ENCODE peak calls at places on chromosome 6, in six cellular contexts. P, U, T, O, I and Z are unnamed samples.

GRCh38 chr6:154499854-154500589 is 10.5 kb downstream of the CNKSR3 start:
- DNase-seq in P (no peak), U (no peak), T (no peak), O (no peak), I (no peak), Z (no peak)

GRCh38 chr6:168827484-168827883 is 386.5 kb downstream of the SMOC2 start:
- DNase-seq in P (no peak), U (no peak), T (no peak), O (no peak), I (no peak), Z (no peak)

GRCh38 chr6:160523223-160523622 is 140.9 kb downstream of the LPA start:
- DNase-seq in P (no peak), U (no peak), T (no peak), O (no peak), I (no peak), Z (no peak)

GRCh38 chr6:15244605-15245360 is 1.1 kb upstream of the JARID2 start:
- DNase-seq in P (no peak), U (peak), T (peak), O (no peak), I (peak), Z (peak)

GRCh38 chr6:166688286-166688685 is 61.2 kb upstream of the RPS6KA2 start:
- DNase-seq in P (no peak), U (no peak), T (no peak), O (no peak), I (no peak), Z (no peak)

GRCh38 chr6:12962995-12963394 is 246.4 kb downstream of the PHACTR1 start:
- DNase-seq in P (no peak), U (no peak), T (no peak), O (no peak), I (no peak), Z (no peak)

GRCh38 chr6:32700391-32701040 is 34.1 kb upstream of the HLA-DQB1 start:
- DNase-seq in P (peak), U (peak), T (peak), O (peak), I (peak), Z (peak)

GRCh38 chr6:157099912-157100593 is 223.3 kb downstream of the TMEM242 start:
- DNase-seq in P (no peak), U (no peak), T (no peak), O (no peak), I (no peak), Z (no peak)

GRCh38 chr6:169396554-169397163 is 143.0 kb upstream of the THBS2 start:
- DNase-seq in P (no peak), U (no peak), T (no peak), O (no peak), I (no peak), Z (no peak)

GRCh38 chr6:137874204-137875001 is 7.3 kb downstream of the TNFAIP3 start:
- DNase-seq in P (no peak), U (no peak), T (no peak), O (no peak), I (peak), Z (peak)

GRCh38 chr6:10451394-10451793 is 36.5 kb upstream of the TFAP2A start:
- DNase-seq in P (no peak), U (no peak), T (no peak), O (no peak), I (no peak), Z (no peak)
- H2AFZ ChIP-seq in P (no peak), U (no peak), T (no peak), O (no peak), I (no peak), Z (no peak)

GRCh38 chr6:1729752-1730140 is 120.0 kb downstream of the FOXC1 start:
- DNase-seq in P (no peak), U (no peak), T (no peak), O (no peak), I (no peak), Z (no peak)
- H2BK5ac ChIP-seq in P (no peak), U (no peak), T (no peak), O (no peak), I (no peak), Z (no peak)

GRCh38 chr6:41547799-41548097 is 1.6 kb downstream of the FOXP4 start:
- DNase-seq in P (no peak), U (no peak), T (no peak), O (no peak), I (no peak), Z (no peak)
- H3K23ac ChIP-seq in P (peak), U (peak), T (no peak), O (no peak), I (peak), Z (no peak)

DNA sequence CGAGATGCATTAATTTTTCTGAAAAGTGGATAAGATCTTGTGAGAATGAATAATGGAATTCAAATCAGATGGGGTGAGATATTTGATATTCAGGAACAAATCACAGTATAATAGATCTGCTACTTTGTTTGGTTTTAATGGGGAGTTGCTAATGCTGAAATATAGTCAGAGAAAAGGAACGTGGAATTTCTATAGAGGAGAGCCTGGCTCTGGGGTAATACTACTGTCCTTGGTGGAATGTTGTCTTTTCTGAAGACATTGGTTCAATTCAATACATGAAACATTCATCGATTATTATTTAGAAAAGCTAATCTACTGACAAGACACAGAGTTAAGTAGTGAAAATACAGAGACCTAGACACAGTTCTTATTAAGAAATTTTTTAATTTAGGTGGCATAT is 108.6 kb downstream of the ESR1 start:
- DNase-seq in P (no peak), U (no peak), T (no peak), O (no peak), I (no peak), Z (no peak)
- H2AFZ ChIP-seq in P (no peak), U (no peak), T (no peak), O (no peak), I (no peak), Z (no peak)

DNA sequence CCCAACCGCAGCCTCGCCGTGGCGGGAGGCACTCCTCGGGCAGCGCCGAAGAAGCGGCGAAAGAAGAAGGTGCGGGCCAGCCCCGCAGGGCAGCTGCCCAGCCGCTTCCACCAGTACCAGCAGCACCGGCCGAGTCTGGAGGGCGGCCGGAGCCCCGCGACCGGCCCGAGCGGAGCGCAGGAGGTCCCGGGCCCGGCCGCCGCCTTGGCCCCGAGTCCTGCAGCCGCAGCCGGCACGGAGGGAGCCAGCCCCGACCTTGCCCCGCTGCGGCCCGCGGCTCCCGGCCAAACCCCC is 525 bp downstream of the PNRC1 start:
- DNase-seq in P (no peak), U (no peak), T (no peak), O (no peak), I (no peak), Z (peak)
- H2BK5ac ChIP-seq in P (peak), U (peak), T (peak), O (peak), I (peak), Z (peak)

DNA sequence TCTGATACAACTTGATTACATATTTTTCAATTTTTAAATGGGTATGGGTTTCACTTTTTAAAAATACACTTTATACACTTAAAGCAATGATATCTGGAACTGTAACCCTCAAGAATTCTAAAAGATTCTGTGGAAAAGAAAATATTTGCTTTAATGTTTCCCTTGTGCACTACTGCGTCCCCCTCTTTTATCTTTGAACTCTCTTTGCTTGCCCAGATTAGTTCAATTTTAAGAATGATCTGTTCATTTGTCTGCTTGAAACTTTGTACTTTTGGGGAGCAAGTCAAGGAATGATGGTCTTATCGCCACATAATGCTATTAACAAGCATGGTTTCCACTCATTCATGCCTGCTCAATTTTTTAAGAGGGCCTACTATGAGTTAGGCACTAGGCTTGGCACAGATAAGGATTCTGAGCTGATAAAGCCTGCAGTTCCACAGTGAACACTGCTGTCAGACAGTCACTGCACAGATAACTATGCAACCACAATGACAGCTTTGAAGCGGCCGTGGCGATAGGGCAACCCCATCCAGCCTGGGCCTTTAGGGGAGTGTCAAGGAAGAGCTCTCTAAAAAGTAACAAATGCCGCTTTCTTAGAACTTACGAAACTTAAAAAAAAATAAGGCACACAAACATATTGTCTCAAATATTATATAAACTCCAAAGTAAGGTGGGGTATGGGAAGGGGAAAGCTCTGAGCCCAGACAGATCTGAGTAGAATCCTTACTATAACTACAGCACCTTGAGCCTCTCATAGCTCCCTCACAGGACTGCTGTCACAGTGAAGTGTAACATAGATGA is 29.7 kb downstream of the FYN start:
- DNase-seq in P (no peak), U (no peak), T (no peak), O (no peak), I (no peak), Z (no peak)
- H3K23ac ChIP-seq in P (no peak), U (no peak), T (no peak), O (no peak), I (no peak), Z (no peak)